ENCODE peak calls at places on chromosomes 12 and 14, in six cellular contexts. F, K, V, I, S and H are unnamed samples.

GRCh38 chr14:103480595-103480994 is 42.0 kb downstream of the CKB start:
- DNase-seq in F (no peak), K (no peak), V (no peak), I (no peak), S (no peak), H (no peak)

GRCh38 chr12:132986001-132986884 is at the start of gene ZNF26:
- DNase-seq in F (peak), K (peak), V (peak), I (peak), S (peak), H (peak)

GRCh38 chr14:75280831-75281690 is 2.4 kb downstream of the FOS start:
- DNase-seq in F (no peak), K (no peak), V (no peak), I (peak), S (no peak), H (no peak)

GRCh38 chr12:14993537-14994266 is 20.9 kb downstream of the PDE6H start:
- DNase-seq in F (no peak), K (peak), V (no peak), I (peak), S (peak), H (no peak)

GRCh38 chr12:92221916-92222315 is 76.3 kb upstream of the BTG1 start:
- DNase-seq in F (no peak), K (no peak), V (no peak), I (no peak), S (no peak), H (no peak)

GRCh38 chr12:34306133-34306830 is 284.0 kb downstream of the ALG10 start:
- DNase-seq in F (no peak), K (no peak), V (no peak), I (no peak), S (no peak), H (no peak)

GRCh38 chr12:11719678-11720099 is 70.2 kb downstream of the ETV6 start:
- DNase-seq in F (no peak), K (peak), V (no peak), I (peak), S (peak), H (no peak)

GRCh38 chr14:100698066-100698465 is 28.6 kb upstream of the DLK1 start:
- DNase-seq in F (no peak), K (no peak), V (no peak), I (peak), S (no peak), H (no peak)

GRCh38 chr12:118377891-118378470 is 1.6 kb downstream of the SUDS3 start:
- DNase-seq in F (peak), K (peak), V (no peak), I (peak), S (peak), H (no peak)

GRCh38 chr12:125340791-125341190 is 275.6 kb downstream of the AACS start:
- DNase-seq in F (no peak), K (peak), V (no peak), I (peak), S (peak), H (no peak)

GRCh38 chr12:68411371-68411770 is 79.2 kb upstream of the MDM1 start:
- DNase-seq in F (no peak), K (no peak), V (no peak), I (no peak), S (no peak), H (no peak)

GRCh38 chr12:31749024-31749704 is 20.3 kb upstream of the AMN1 start:
- DNase-seq in F (no peak), K (peak), V (peak), I (peak), S (peak), H (peak)

GRCh38 chr14:96567289-96567899 is 65.2 kb downstream of the PAPOLA start:
- DNase-seq in F (no peak), K (peak), V (no peak), I (peak), S (peak), H (no peak)

GRCh38 chr14:75283884-75284563 is 5.4 kb downstream of the FOS start:
- DNase-seq in F (no peak), K (peak), V (no peak), I (peak), S (no peak), H (no peak)

GRCh38 chr14:88995437-88996198 is 171.2 kb downstream of the TTC8 start:
- DNase-seq in F (no peak), K (peak), V (no peak), I (peak), S (peak), H (no peak)

GRCh38 chr12:3544296-3544965 is 53.4 kb downstream of the PRMT8 start:
- DNase-seq in F (no peak), K (no peak), V (no peak), I (no peak), S (no peak), H (no peak)

GRCh38 chr14:51744372-51745150 is 92.9 kb downstream of the FRMD6 start:
- DNase-seq in F (no peak), K (no peak), V (no peak), I (no peak), S (no peak), H (no peak)

GRCh38 chr12:53483225-53483978 is 15.9 kb downstream of the MAP3K12 start:
- DNase-seq in F (no peak), K (no peak), V (no peak), I (no peak), S (no peak), H (no peak)

GRCh38 chr12:129840145-129840884 is 63.5 kb downstream of the TMEM132D start:
- DNase-seq in F (no peak), K (no peak), V (no peak), I (no peak), S (no peak), H (no peak)

GRCh38 chr14:31229638-31230229 is 22.1 kb upstream of the HECTD1 start:
- DNase-seq in F (no peak), K (peak), V (peak), I (peak), S (peak), H (no peak)